ENCODE peak calls at places on chromosome 6, in four cellular contexts. G is glutamatergic neuron, L is fibroblast of pulmonary artery, M is HFFc6. C is an unnamed sample.

GRCh38 chr6:37868447-37868825 is 48.9 kb downstream of the ZFAND3 start:
- DNase-seq in G (no peak), L (peak), M (peak), C (no peak)

GRCh38 chr6:160088069-160088773 is 33.4 kb upstream of the SLC22A1 start:
- DNase-seq in G (peak), L (peak), M (peak), C (peak)

GRCh38 chr6:136593748-136594490 is 43.7 kb upstream of the MAP7 start:
- DNase-seq in G (no peak), L (peak), M (peak), C (no peak)

GRCh38 chr6:3850451-3851203 is 1.5 kb downstream of the FAM50B start:
- DNase-seq in G (no peak), L (no peak), M (no peak), C (no peak)

GRCh38 chr6:48567016-48567415 is 456.0 kb upstream of the PTCHD4 start:
- DNase-seq in G (no peak), L (peak), M (peak), C (no peak)

GRCh38 chr6:26183581-26184408 is 96.6 kb downstream of the HFE start:
- DNase-seq in G (peak), L (peak), M (peak), C (peak)

GRCh38 chr6:7146079-7146828 is 38.5 kb downstream of the RREB1 start:
- DNase-seq in G (peak), L (peak), M (peak), C (no peak)

GRCh38 chr6:41781302-41781711 is 725 bp downstream of the PRICKLE4 start:
- DNase-seq in G (no peak), L (no peak), M (no peak), C (no peak)

GRCh38 chr6:133502451-133503259 is 261.5 kb downstream of the EYA4 start:
- DNase-seq in G (no peak), L (peak), M (peak), C (no peak)

GRCh38 chr6:72560721-72561593 is 60.9 kb upstream of the KCNQ5 start:
- DNase-seq in G (no peak), L (peak), M (no peak), C (no peak)

GRCh38 chr6:170289108-170289931 is 1.6 kb downstream of the DLL1 start:
- DNase-seq in G (no peak), L (no peak), M (no peak), C (peak)

GRCh38 chr6:139490482-139490881 is 116.0 kb upstream of the CITED2 start:
- DNase-seq in G (no peak), L (peak), M (no peak), C (no peak)

GRCh38 chr6:22886881-22887581 is 317.7 kb downstream of the HDGFL1 start:
- DNase-seq in G (no peak), L (peak), M (peak), C (no peak)

GRCh38 chr6:53361549-53362031 is 12.8 kb upstream of the ELOVL5 start:
- DNase-seq in G (no peak), L (no peak), M (peak), C (no peak)

GRCh38 chr6:113356139-113356538 is 501.0 kb upstream of the MARCKS start:
- DNase-seq in G (no peak), L (no peak), M (no peak), C (no peak)

GRCh38 chr6:163437466-163437865 is 22.9 kb downstream of the QKI start:
- DNase-seq in G (no peak), L (no peak), M (no peak), C (no peak)

GRCh38 chr6:72466971-72467566 is 154.8 kb upstream of the KCNQ5 start:
- DNase-seq in G (no peak), L (peak), M (no peak), C (no peak)

GRCh38 chr6:106227612-106228507 is 97.7 kb downstream of the ATG5 start:
- DNase-seq in G (no peak), L (no peak), M (no peak), C (no peak)

GRCh38 chr6:2749972-2750600 is 636 bp downstream of the MYLK4 start:
- DNase-seq in G (peak), L (peak), M (peak), C (peak)

GRCh38 chr6:168188310-168188973 is 109.4 kb upstream of the FRMD1 start:
- DNase-seq in G (no peak), L (no peak), M (no peak), C (no peak)

DNA sequence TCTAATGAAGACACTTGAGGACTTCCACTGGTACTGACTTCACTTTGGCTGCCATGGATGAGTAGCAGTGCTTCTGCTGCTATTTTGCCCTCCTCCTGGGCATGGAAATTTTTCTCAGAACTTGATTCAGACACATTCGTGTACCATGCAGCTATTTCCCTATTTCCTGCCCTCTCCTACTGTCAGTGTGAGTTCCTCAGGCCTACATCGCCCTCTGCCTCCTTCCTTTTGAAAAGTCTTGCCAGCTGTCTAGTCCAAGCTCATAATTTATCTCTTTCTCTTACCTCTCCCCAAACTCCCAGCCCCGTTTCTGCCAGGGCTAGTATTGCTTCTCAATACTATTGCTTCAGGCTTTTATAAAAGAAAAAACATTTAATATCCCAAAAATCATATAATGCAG is 470.2 kb downstream of the ADGRB3 start:
- DNase-seq in G (no peak), L (peak), M (no peak), C (no peak)
- TF ChIP-seq CTCF in G (no peak), L (peak), M (no peak), C (no peak)

GRCh38 chr6:130396722-130397121 is 30.9 kb downstream of the TMEM200A start:
- DNase-seq in G (no peak), L (no peak), M (no peak), C (no peak)
- TF ChIP-seq CTCF in G (no peak), L (no peak), M (no peak), C (no peak)

GRCh38 chr6:128882991-128883571 is at the start of gene LAMA2:
- DNase-seq in G (peak), L (peak), M (peak), C (peak)
- TF ChIP-seq CTCF in G (no peak), L (no peak), M (peak), C (no peak)

GRCh38 chr6:16764188-16764950 is 3.1 kb upstream of the ATXN1 start:
- DNase-seq in G (no peak), L (peak), M (peak), C (no peak)
- TF ChIP-seq CTCF in G (peak), L (peak), M (peak), C (peak)

C was measured in nephron progenitor cell.